ENCODE peak calls at places on chromosomes 11 and 22, in nine cellular contexts. J is pancreas, M is uterus, H is mammary epithelial cell, I is tibial artery, C is brain microvascular endothelial cell, F is vagina, X is OCI-LY7, R is GM23248. Q is an unnamed sample.
A peak's percentile ranks its signal among the peaks of the same experiment; 100 is the strongest.

GRCh38 chr22:43435851-43436535 is 24.2 kb downstream of the MPPED1 start:
- DNase-seq in J (peak; percentile 79), M (no peak), H (no peak), I (no peak), C (no peak), F (no peak), X (no peak), R (no peak), Q (no peak)

GRCh38 chr11:44622721-44623258 is 57.3 kb downstream of the CD82 start:
- DNase-seq in J (peak; percentile 8), M (peak; percentile 8), H (no peak), I (no peak), C (no peak), F (no peak), X (no peak), R (no peak), Q (no peak)

GRCh38 chr11:75432911-75433321 is at the start of gene KLHL35:
- DNase-seq in J (no peak), M (no peak), H (no peak), I (no peak), C (no peak), F (no peak), X (no peak), R (no peak), Q (no peak)

GRCh38 chr11:120911943-120912342 is 112.0 kb upstream of the TBCEL start:
- DNase-seq in J (no peak), M (no peak), H (no peak), I (no peak), C (no peak), F (no peak), X (no peak), R (no peak), Q (no peak)

GRCh38 chr22:29308791-29309262 is 2.4 kb downstream of the GAS2L1 start:
- DNase-seq in J (no peak), M (no peak), H (peak; percentile 88), I (no peak), C (peak; percentile 73), F (no peak), X (no peak), R (peak; percentile 76), Q (no peak)

GRCh38 chr11:60872952-60873524 is 5.7 kb downstream of the ZP1 start:
- DNase-seq in J (no peak), M (no peak), H (no peak), I (no peak), C (peak; percentile 96), F (no peak), X (no peak), R (peak; percentile 91), Q (no peak)

GRCh38 chr11:14424096-14424495 is 65.1 kb upstream of the RRAS2 start:
- DNase-seq in J (no peak), M (no peak), H (no peak), I (no peak), C (no peak), F (no peak), X (no peak), R (peak; percentile 78), Q (no peak)

GRCh38 chr11:19881185-19881584 is 168.5 kb downstream of the NAV2 start:
- DNase-seq in J (no peak), M (no peak), H (no peak), I (no peak), C (no peak), F (no peak), X (no peak), R (no peak), Q (no peak)

GRCh38 chr22:22851969-22852368 is 35.6 kb upstream of the IGLL5 start:
- DNase-seq in J (no peak), M (no peak), H (no peak), I (no peak), C (no peak), F (no peak), X (no peak), R (no peak), Q (no peak)

GRCh38 chr22:40588726-40589125 is 47.8 kb downstream of the MRTFA start:
- DNase-seq in J (no peak), M (no peak), H (peak; percentile 65), I (no peak), C (peak; percentile 49), F (no peak), X (no peak), R (peak; percentile 81), Q (no peak)

GRCh38 chr11:47950396-47950795 is 30.0 kb upstream of the PTPRJ start:
- DNase-seq in J (no peak), M (no peak), H (no peak), I (no peak), C (no peak), F (no peak), X (peak; percentile 91), R (no peak), Q (peak; percentile 19)

GRCh38 chr11:15845261-15845660 is 511.1 kb downstream of the SOX6 start:
- DNase-seq in J (no peak), M (no peak), H (no peak), I (no peak), C (no peak), F (no peak), X (no peak), R (no peak), Q (no peak)

GRCh38 chr22:49259870-49260615 is 567.6 kb downstream of the BRD1 start:
- DNase-seq in J (no peak), M (no peak), H (no peak), I (peak; percentile 5), C (no peak), F (no peak), X (no peak), R (no peak), Q (no peak)

GRCh38 chr11:103829596-103829995 is 206.8 kb upstream of the DDI1 start:
- DNase-seq in J (no peak), M (no peak), H (no peak), I (no peak), C (no peak), F (no peak), X (no peak), R (no peak), Q (no peak)

DNA sequence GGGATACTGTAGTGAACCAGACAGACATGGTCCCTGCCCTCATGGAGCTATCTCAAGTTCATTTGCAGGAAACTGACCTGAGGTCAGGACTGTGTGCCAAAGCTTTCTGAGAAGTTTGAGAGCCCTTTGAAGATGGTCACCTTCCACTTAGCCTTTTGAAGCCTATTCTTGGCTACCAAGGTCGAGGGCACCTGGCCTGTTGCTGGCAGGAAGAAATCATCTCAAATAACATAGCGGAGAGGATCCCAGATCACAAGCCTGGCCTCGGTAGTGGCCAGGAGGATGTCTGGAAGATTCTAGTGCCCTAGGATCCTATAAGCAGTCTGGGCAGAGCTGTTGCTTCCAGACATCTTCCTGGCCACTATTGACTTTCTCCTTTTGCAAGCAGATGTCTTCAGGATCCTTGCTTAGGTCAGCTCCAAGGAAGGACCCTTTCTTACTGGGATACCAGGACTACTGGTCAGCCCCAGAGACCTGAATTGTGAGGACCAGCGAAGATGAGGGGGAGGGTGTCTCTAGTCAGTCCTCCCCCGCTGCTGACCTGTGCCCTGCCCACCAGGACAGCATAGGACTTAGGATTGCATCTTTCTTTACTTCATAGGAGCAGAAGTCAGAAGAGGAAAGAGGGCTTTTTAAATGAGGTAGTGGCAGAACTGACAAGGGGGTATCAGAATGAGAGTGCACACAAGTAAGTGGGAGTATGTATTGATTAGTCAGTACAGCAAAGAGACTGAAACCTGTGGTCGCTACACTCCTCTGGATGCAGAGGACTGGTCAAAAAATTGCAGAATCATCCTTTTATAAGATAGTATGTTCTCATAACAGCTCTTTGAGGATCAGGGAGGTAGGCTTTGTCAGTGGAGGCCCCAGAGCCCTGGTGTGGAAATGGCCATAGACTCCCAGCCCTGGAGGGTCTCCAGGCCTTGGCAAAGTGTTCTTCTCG is 94.8 kb downstream of the TEAD1 start:
- DNase-seq in J (no peak), M (no peak), H (no peak), I (no peak), C (no peak), F (no peak), X (no peak), R (no peak), Q (no peak)
- H3K4me3 ChIP-seq in J (no peak overlapping the region), M (no peak overlapping the region), H (no peak overlapping the region), I (no peak overlapping the region), C (no peak overlapping the region), F (no peak overlapping the region), X (no peak overlapping the region), R (peak overlapping the region; percentile 21), Q (no peak overlapping the region)

DNA sequence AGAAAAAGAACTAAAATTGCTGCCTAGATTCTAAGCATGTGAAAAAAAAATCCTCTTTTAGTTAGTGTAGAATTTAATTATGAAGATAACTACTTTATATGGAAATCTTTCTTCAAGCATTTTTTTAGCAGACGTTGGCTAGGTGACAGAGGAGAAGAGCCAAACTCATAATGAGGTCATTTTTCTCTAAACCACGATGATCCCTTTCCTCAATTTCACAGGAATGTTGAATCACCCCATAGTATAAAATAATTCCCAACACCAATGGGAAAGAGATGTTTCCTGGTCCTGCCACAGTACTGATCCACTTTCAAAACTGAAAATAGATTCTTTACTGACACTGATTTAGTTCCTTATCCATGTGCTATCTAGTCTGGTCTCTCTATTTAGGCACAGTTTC is 319.8 kb downstream of the DLG2 start:
- DNase-seq in J (no peak), M (no peak), H (no peak), I (no peak), C (no peak), F (no peak), X (no peak), R (peak; percentile 46), Q (no peak)
- H3K36me3 ChIP-seq in J (no peaks in the 10 kb centered on the region), M (no peaks in the 10 kb centered on the region), H (no peaks in the 10 kb centered on the region), I (no peaks in the 10 kb centered on the region), C (no peaks in the 10 kb centered on the region), F (no peaks in the 10 kb centered on the region), X (no peaks in the 10 kb centered on the region), R (no peaks in the 10 kb centered on the region), Q (no peaks in the 10 kb centered on the region)

GRCh38 chr11:1747753-1748466 is 2.5 kb downstream of the IFITM10 start:
- DNase-seq in J (no peak), M (no peak), H (peak; percentile 48), I (no peak), C (no peak), F (no peak), X (no peak), R (peak; percentile 59), Q (no peak)

GRCh38 chr11:1748467-1749019 is 1.9 kb downstream of the IFITM10 start:
- DNase-seq in J (no peak), M (no peak), H (peak; percentile 44), I (peak; percentile 21), C (no peak), F (no peak), X (no peak), R (peak; percentile 40), Q (no peak)

GRCh38 chr11:1750481-1750839 is at the start of gene IFITM10:
- DNase-seq in J (peak; percentile 29), M (no peak), H (peak; percentile 59), I (no peak), C (no peak), F (no peak), X (no peak), R (peak; percentile 57), Q (peak; percentile 43)

GRCh38 chr11:1749787-1750351 is 526 bp downstream of the IFITM10 start:
- DNase-seq in J (no peak), M (no peak), H (peak; percentile 92), I (peak; percentile 63), C (peak; percentile 91), F (no peak), X (no peak), R (peak; percentile 98), Q (no peak)

GRCh38 chr11:1749020-1749758 is 1.2 kb downstream of the IFITM10 start:
- DNase-seq in J (no peak), M (no peak), H (peak; percentile 44), I (peak; percentile 21), C (no peak), F (no peak), X (no peak), R (peak; percentile 79), Q (peak; percentile 32)
- H3K27ac ChIP-seq in J (no peak overlapping the region), M (no peak overlapping the region), H (peak overlapping the region; percentile 43), I (peak overlapping the region; percentile 91), C (peak overlapping the region; percentile 8), F (peak overlapping the region; percentile 72), X (no peak overlapping the region), R (peak overlapping the region; percentile 93), Q (no peak overlapping the region)

GRCh38 chr11:94132152-94132558 is 3.5 kb downstream of the PANX1 start:
- DNase-seq in J (no peak), M (peak; percentile 34), H (peak; percentile 92), I (peak; percentile 29), C (peak; percentile 83), F (no peak), X (no peak), R (peak; percentile 94), Q (no peak)
- H3K4me3 ChIP-seq in J (no peak overlapping the region), M (no peak overlapping the region), H (no peak overlapping the region), I (no peak overlapping the region), C (no peak overlapping the region), F (no peak overlapping the region), X (no peak overlapping the region), R (peak overlapping the region; percentile 88), Q (no peak overlapping the region)

Q was measured in heart right ventricle.